ENCODE peak calls at places on chromosomes 4 and X, in six cellular contexts. S is GM23248, I is fibroblast of lung, Y is mammary epithelial cell, N is SK-N-SH, Q is neural progenitor cell. D is an unnamed sample.

GRCh38 chrX:37603938-37604409 is 32.5 kb downstream of the LANCL3 start:
- DNase-seq in Y (peak), S (no peak), N (no peak), I (peak), Q (no peak), D (no peak)

GRCh38 chr4:146621-147020 is 22.3 kb downstream of the ZNF718 start:
- DNase-seq in N (no peak), I (no peak), Q (no peak), S (no peak), Y (no peak), D (no peak)

GRCh38 chr4:139794158-139794954 is 128.7 kb downstream of the MGST2 start:
- DNase-seq in N (peak), Y (no peak), Q (no peak), S (peak), I (peak), D (no peak)

GRCh38 chr4:154314248-154314647 is 177.4 kb downstream of the DCHS2 start:
- DNase-seq in Q (peak), I (peak), N (no peak), Y (no peak), S (peak), D (no peak)

GRCh38 chr4:168408620-168409019 is 71.7 kb downstream of the DDX60L start:
- DNase-seq in N (peak), I (peak), Q (peak), S (peak), Y (peak), D (no peak)

GRCh38 chr4:19739101-19739651 is 512.5 kb upstream of the SLIT2 start:
- DNase-seq in S (peak), I (peak), Q (no peak), Y (peak), N (no peak), D (peak)

GRCh38 chr4:82721819-82722423 is 76.7 kb downstream of the SCD5 start:
- DNase-seq in I (peak), Y (no peak), Q (peak), N (peak), S (peak), D (peak)

GRCh38 chr4:30962949-30963348 is 242.8 kb downstream of the PCDH7 start:
- DNase-seq in I (peak), Q (no peak), Y (peak), S (no peak), N (no peak), D (no peak)

GRCh38 chr4:123488916-123489315 is 92.3 kb downstream of the SPRY1 start:
- DNase-seq in Q (no peak), N (no peak), S (peak), I (peak), Y (peak), D (no peak)

GRCh38 chr4:7108660-7109059 is 40.8 kb upstream of the GRPEL1 start:
- DNase-seq in S (no peak), Y (no peak), Q (no peak), N (peak), I (no peak), D (no peak)

GRCh38 chrX:136745215-136746173 is 35.2 kb downstream of the ARHGEF6 start:
- DNase-seq in S (no peak), N (no peak), Q (no peak), I (no peak), Y (no peak), D (no peak)

GRCh38 chr4:37758226-37758625 is 68.3 kb upstream of the PGM2 start:
- DNase-seq in Y (peak), S (peak), I (peak), N (no peak), Q (no peak), D (no peak)

GRCh38 chr4:23922535-23923115 is 32.8 kb upstream of the PPARGC1A start:
- DNase-seq in I (peak), Y (no peak), Q (peak), N (no peak), S (no peak), D (no peak)

GRCh38 chr4:126306152-126306869 is 991.6 kb downstream of the FAT4 start:
- DNase-seq in Q (no peak), Y (no peak), S (peak), I (peak), N (no peak), D (no peak)

GRCh38 chrX:130109429-130110378 is 593 bp downstream of the ELF4 start:
- DNase-seq in I (no peak), Y (no peak), Q (peak), N (peak), S (peak), D (no peak)

GRCh38 chr4:91621446-91621845 is 682.3 kb upstream of the GRID2 start:
- DNase-seq in N (no peak), I (no peak), S (no peak), Y (peak), Q (no peak), D (no peak)

GRCh38 chr4:100461796-100462195 is 56.0 kb downstream of the EMCN start:
- DNase-seq in S (no peak), N (no peak), Q (no peak), Y (no peak), I (peak), D (no peak)

GRCh38 chr4:140127422-140127821 is 26.6 kb downstream of the MAML3 start:
- DNase-seq in S (no peak), Q (no peak), I (no peak), N (no peak), Y (no peak), D (no peak)

GRCh38 chr4:173505924-173506779 is 23.9 kb downstream of the HAND2 start:
- DNase-seq in S (peak), I (no peak), Q (peak), Y (no peak), N (peak), D (peak)

GRCh38 chr4:86117781-86118302 is 242.0 kb downstream of the MAPK10 start:
- DNase-seq in Y (no peak), I (peak), Q (no peak), N (peak), S (peak), D (no peak)

GRCh38 chrX:115021121-115021520 is 3.7 kb upstream of the IL13RA2 start:
- DNase-seq in N (no peak), S (no peak), Q (no peak), Y (no peak), I (no peak), D (no peak)

GRCh38 chr4:109206610-109207009 is 95.8 kb downstream of the COL25A1 start:
- DNase-seq in Q (no peak), I (peak), N (no peak), Y (no peak), S (no peak), D (no peak)

GRCh38 chr4:102598102-102598758 is 97.1 kb downstream of the NFKB1 start:
- DNase-seq in Q (no peak), N (no peak), I (peak), S (peak), Y (no peak), D (peak)

GRCh38 chrX:40653535-40653934 is 6.2 kb upstream of the CXorf38 start:
- DNase-seq in S (no peak), Y (no peak), I (no peak), N (no peak), Q (no peak), D (no peak)

GRCh38 chrX:38656350-38656915 is 95.1 kb downstream of the TSPAN7 start:
- DNase-seq in I (no peak), Q (no peak), N (no peak), Y (no peak), S (no peak), D (no peak)

GRCh38 chrX:64977051-64977450 is 801 bp upstream of the ZC4H2 start:
- DNase-seq in N (no peak), S (no peak), Q (no peak), I (no peak), Y (peak), D (no peak)

GRCh38 chr4:23930750-23931488 is 41.1 kb upstream of the PPARGC1A start:
- DNase-seq in I (peak), Q (peak), Y (no peak), S (peak), N (peak), D (no peak)

GRCh38 chr4:137707626-137708025 is 175.3 kb upstream of the PCDH18 start:
- DNase-seq in Y (peak), N (no peak), S (peak), I (peak), Q (no peak), D (no peak)

GRCh38 chr4:181475781-181476180 is 767.4 kb upstream of the TENM3 start:
- DNase-seq in Y (no peak), N (no peak), Q (peak), I (no peak), S (no peak), D (no peak)

GRCh38 chrX:63934160-63934559 is 149.1 kb upstream of the ARHGEF9 start:
- DNase-seq in N (no peak), I (no peak), Q (no peak), Y (no peak), S (no peak), D (no peak)

GRCh38 chr4:139599594-139600374 is 43.8 kb upstream of the SETD7 start:
- DNase-seq in S (peak), N (no peak), Q (no peak), I (peak), Y (peak), D (no peak)

GRCh38 chrX:103254921-103255455 is at the start of gene TCEAL8:
- DNase-seq in Q (peak), N (peak), I (peak), Y (peak), S (peak), D (peak)

GRCh38 chr4:82753725-82754410 is 44.7 kb downstream of the SCD5 start:
- DNase-seq in S (peak), I (no peak), Q (no peak), N (no peak), Y (peak), D (no peak)

GRCh38 chr4:10529256-10529890 is 72.1 kb upstream of the ZNF518B start:
- DNase-seq in I (peak), S (peak), Y (peak), N (no peak), Q (no peak), D (no peak)

GRCh38 chr4:41655177-41655576 is 93.3 kb downstream of the PHOX2B start:
- DNase-seq in S (peak), N (no peak), Y (no peak), Q (no peak), I (peak), D (no peak)

GRCh38 chr4:75990129-75990528 is 616 bp downstream of the SDAD1 start:
- DNase-seq in N (peak), I (peak), Y (peak), S (peak), Q (peak), D (no peak)

GRCh38 chrX:118423558-118423957 is 72.1 kb upstream of the DOCK11 start:
- DNase-seq in N (no peak), I (no peak), S (no peak), Y (no peak), Q (no peak), D (no peak)

GRCh38 chr4:98612318-98613250 is 45.8 kb downstream of the TSPAN5 start:
- DNase-seq in N (no peak), I (peak), Y (no peak), Q (peak), S (peak), D (peak)

GRCh38 chrX:15016051-15016450 is 142.8 kb downstream of the MOSPD2 start:
- DNase-seq in I (peak), S (peak), N (no peak), Q (no peak), Y (no peak), D (no peak)

GRCh38 chr4:112523008-112523440 is 7.0 kb upstream of the NEUROG2 start:
- DNase-seq in S (no peak), N (no peak), I (peak), Y (peak), Q (peak), D (no peak)

DNA sequence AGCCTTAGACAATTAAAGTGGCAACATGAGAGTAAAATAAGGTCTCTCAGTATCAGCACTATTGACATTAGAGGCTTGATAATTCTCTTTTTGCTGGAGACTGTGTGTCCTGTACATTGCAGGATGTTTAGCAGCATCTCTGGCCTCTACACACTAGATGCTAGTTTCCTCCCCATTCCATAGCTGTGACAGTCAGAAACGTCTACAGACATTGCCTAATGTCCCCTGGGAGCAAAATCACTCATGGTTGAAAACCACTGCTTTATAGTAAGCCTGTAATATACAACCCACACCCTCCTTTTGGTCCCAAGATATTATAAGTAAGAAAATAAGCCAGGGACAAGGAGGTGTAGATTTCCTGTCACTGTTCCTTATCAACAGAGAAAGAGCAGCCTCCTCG is 166.0 kb downstream of the FRMPD4 start:
- DNase-seq in Y (no peak), I (no peak), N (no peak), S (peak), Q (no peak), D (no peak)
- H3K4me2 ChIP-seq in Y (no peak), I (no peak), N (no peak), S (no peak), Q (no peak), D (no peak)

GRCh38 chr4:66558651-66559050 is 888.4 kb upstream of the EPHA5 start:
- DNase-seq in S (no peak), Q (no peak), N (no peak), Y (no peak), I (peak), D (no peak)
- H3K4me2 ChIP-seq in S (no peak), Q (no peak), N (no peak), Y (no peak), I (no peak), D (no peak)

GRCh38 chr4:158850800-158851644 is 82.2 kb downstream of the FNIP2 start:
- DNase-seq in I (no peak), Q (no peak), Y (no peak), N (peak), S (peak), D (no peak)
- H3K4me2 ChIP-seq in I (no peak), Q (no peak), Y (no peak), N (no peak), S (no peak), D (no peak)

DNA sequence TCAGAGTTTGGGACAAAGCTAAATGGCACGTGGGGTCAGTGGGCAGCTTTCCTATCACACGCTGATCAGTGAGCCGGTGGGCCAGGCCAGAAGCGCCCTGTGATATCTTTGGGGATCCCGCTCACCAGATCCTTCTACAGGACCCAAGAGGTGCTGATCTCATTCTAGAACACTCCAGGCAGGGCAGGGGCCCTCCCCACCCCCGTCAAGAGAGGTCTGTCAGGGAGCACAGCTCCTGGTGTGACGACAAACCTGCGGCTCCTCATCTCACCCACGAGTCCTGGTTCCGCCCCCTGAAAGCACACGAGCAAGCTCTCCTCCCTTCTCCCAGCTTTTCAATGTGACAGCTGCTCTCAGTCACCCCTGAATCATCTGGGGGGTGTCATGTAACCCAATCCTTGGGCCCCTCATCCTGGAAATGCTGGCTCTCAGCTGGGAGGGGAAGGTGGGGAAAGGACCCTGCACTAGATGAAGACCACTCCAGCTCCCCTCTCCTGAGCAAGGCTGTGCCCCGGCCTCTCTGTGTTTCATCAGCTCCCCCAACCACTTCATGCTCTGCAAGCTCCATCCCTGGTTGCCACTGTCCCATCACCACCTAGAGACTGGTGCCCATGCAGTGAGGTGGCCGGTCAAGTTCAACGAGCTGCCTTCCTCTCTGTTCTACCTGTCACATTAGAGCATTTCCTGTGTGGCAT is 4.6 kb downstream of the HCFC1 start:
- DNase-seq in Q (no peak), N (no peak), S (peak), I (peak), Y (no peak), D (no peak)
- H3K4me2 ChIP-seq in Q (peak), N (peak), S (no peak), I (peak), Y (no peak), D (peak)

GRCh38 chr4:65046496-65047101 is 623.7 kb downstream of the EPHA5 start:
- DNase-seq in Y (peak), Q (no peak), I (peak), S (no peak), N (no peak), D (peak)
- H3K4me2 ChIP-seq in Y (no peak), Q (no peak), I (no peak), S (no peak), N (no peak), D (peak)

GRCh38 chrX:17544831-17545230 is 169.8 kb downstream of the NHS start:
- DNase-seq in S (no peak), Y (no peak), I (no peak), Q (no peak), N (no peak), D (no peak)

GRCh38 chrX:17549005-17549685 is 174.1 kb downstream of the NHS start:
- DNase-seq in Q (peak), N (no peak), Y (no peak), I (no peak), S (no peak), D (no peak)

GRCh38 chrX:17550011-17550410 is 175.0 kb downstream of the NHS start:
- DNase-seq in S (no peak), Q (no peak), I (peak), N (no peak), Y (peak), D (no peak)

GRCh38 chrX:17546356-17546755 is 171.4 kb downstream of the NHS start:
- DNase-seq in Y (no peak), Q (no peak), S (no peak), N (no peak), I (no peak), D (no peak)

DNA sequence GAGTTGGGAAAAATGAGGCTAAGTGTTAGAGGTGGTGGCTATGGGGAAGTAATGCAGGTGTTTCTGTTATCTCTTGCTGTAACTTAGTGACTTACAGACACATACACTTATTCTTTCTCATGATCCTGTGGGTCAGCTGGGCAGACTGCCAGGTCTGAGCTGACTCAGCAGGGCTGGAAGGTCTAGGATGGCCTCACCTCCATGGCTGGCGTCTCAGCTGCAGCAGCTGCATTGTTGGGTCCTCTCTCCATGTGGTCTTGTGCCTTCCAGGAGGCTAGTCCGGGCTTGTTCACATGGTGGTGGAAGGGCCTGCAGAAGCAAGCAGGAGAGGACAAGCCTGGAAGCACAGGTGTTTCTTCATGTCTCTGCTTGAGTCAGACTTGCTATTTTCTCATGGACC is 172.7 kb downstream of the NHS start:
- DNase-seq in N (no peak), Y (peak), S (peak), I (peak), Q (no peak), D (no peak)
- H3K4me2 ChIP-seq in N (peak), Y (no peak), S (no peak), I (no peak), Q (no peak), D (no peak)

GRCh38 chrX:112852850-112853249 is 12.2 kb upstream of the AMOT start:
- DNase-seq in Q (no peak), S (no peak), Y (no peak), I (no peak), N (no peak), D (no peak)

GRCh38 chrX:112846787-112847186 is 6.2 kb upstream of the AMOT start:
- DNase-seq in I (no peak), Y (no peak), N (no peak), Q (no peak), S (no peak), D (no peak)

GRCh38 chrX:112849010-112849409 is 8.4 kb upstream of the AMOT start:
- DNase-seq in I (no peak), Y (no peak), Q (no peak), S (peak), N (peak), D (no peak)

GRCh38 chrX:112851806-112852205 is 11.2 kb upstream of the AMOT start:
- DNase-seq in S (peak), Q (no peak), I (peak), N (no peak), Y (peak), D (no peak)

DNA sequence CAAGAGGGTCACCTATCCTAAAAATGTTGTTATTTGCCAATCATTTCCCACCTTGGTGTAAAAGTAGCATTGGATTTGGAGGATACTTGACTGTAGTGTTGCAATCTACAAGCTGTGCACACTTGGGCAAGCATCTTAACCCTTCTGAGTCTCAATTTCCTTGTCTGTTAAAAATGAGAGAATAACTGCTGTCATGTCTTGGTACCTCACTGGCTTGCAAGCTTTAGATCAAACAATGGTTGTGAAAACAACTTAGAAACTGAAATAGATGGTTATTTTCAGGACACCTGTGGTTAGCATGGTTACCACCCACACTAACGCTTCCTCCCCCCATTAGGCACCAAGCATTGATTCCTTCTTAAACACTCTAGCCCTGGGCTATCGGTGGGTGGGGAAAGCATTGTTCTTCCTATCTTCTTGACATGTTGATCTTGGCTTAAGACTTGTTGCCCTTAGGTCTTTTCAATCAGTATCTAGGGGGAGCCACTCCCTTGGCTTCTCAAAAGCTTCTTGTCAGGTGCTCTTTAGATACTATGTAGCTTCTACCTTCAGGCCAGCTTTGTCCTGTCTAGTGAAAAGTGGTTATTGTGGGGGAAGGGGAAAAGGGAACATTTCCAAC is 10.6 kb upstream of the AMOT start:
- DNase-seq in I (no peak), Y (peak), Q (peak), N (no peak), S (no peak), D (peak)
- H3K4me2 ChIP-seq in I (no peak), Y (no peak), Q (peak), N (no peak), S (no peak), D (no peak)

DNA sequence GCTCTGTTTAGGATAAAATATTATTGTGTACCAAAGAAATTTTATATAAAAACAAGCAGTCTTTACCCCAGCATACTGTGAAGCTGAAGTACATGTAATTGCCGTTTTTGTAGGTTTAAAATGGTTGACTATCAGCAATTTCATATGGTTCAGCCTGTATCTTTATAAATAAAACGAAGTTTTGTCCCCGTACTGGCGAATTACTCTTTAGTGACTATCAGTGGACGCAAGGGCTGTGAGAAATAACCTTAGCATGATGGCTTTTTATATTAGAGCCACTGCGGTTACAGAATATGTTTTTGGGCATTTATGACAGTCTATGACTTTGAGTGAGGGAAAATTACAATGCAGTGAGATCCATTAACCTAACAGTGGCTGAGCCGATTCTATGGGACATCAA is 1.2 kb downstream of the GPM6B start:
- DNase-seq in Q (no peak), S (no peak), I (no peak), N (no peak), Y (no peak), D (no peak)
- H3K4me2 ChIP-seq in Q (peak), S (no peak), I (no peak), N (no peak), Y (peak), D (no peak)

D was measured in DND-41.